ENCODE peak calls at places on chromosomes 1 and 21, in five cellular contexts. L is T-cell, I is GDM1, F is psoas muscle, C is MM.1S. N is an unnamed sample.

GRCh38 chr1:163166886-163167555 is 35.7 kb downstream of the RGS5 start:
- DNase-seq in L (no peak), I (no peak), F (no peak), C (no peak), N (no peak)

GRCh38 chr1:208896768-208897167 is 652.6 kb upstream of the PLXNA2 start:
- DNase-seq in C (no peak), L (no peak), I (no peak), F (no peak), N (no peak)

GRCh38 chr1:234554478-234555311 is 55.3 kb downstream of the IRF2BP2 start:
- DNase-seq in C (no peak), L (no peak), F (no peak), I (no peak), N (no peak)

GRCh38 chr1:239547987-239548386 is 161.6 kb downstream of the CHRM3 start:
- DNase-seq in I (no peak), F (no peak), C (no peak), L (no peak), N (no peak)

GRCh38 chr1:197637406-197637805 is 137.9 kb downstream of the DENND1B start:
- DNase-seq in C (no peak), I (no peak), F (no peak), L (no peak), N (no peak)

GRCh38 chr1:10794724-10795304 is 1.6 kb downstream of the CASZ1 start:
- DNase-seq in C (no peak), F (peak; percentile 68), I (no peak), L (no peak), N (no peak)

GRCh38 chr1:167842872-167843271 is 71.1 kb downstream of the ADCY10 start:
- DNase-seq in C (no peak), F (no peak), L (no peak), I (no peak), N (no peak)

GRCh38 chr1:26749458-26749857 is 38.3 kb upstream of the PIGV start:
- DNase-seq in C (no peak), F (no peak), L (no peak), I (no peak), N (no peak)

GRCh38 chr1:90706437-90707362 is 10.4 kb downstream of the BARHL2 start:
- DNase-seq in C (no peak), I (no peak), L (no peak), F (no peak), N (no peak)

GRCh38 chr1:37085393-37085792 is 51.1 kb upstream of the GRIK3 start:
- DNase-seq in F (no peak), C (no peak), I (no peak), L (no peak), N (no peak)

GRCh38 chr1:33050221-33051076 is 13.8 kb upstream of the AK2 start:
- DNase-seq in C (peak; percentile 35), I (peak; percentile 43), F (no peak), L (no peak), N (no peak)

GRCh38 chr21:28419110-28419509 is 573.6 kb downstream of the LTN1 start:
- DNase-seq in L (no peak), C (no peak), F (no peak), I (no peak), N (no peak)

GRCh38 chr1:3931310-3931700 is 31.2 kb upstream of the C1orf174 start:
- DNase-seq in C (no peak), F (no peak), L (no peak), I (no peak), N (no peak)

GRCh38 chr1:156394835-156395461 is 25.9 kb downstream of the RHBG start:
- DNase-seq in C (no peak), L (no peak), I (no peak), F (no peak), N (no peak)

GRCh38 chr21:39515684-39516083 is 63.9 kb downstream of the SH3BGR start:
- DNase-seq in C (no peak), I (no peak), F (no peak), L (no peak), N (no peak)

GRCh38 chr1:153509729-153510354 is 25.9 kb downstream of the S100A6 start:
- DNase-seq in L (peak; percentile 58), F (no peak), C (peak; percentile 71), I (peak; percentile 16), N (peak; percentile 48)

GRCh38 chr1:216388558-216388957 is 34.7 kb downstream of the USH2A start:
- DNase-seq in L (no peak), F (no peak), C (no peak), I (no peak), N (no peak)

GRCh38 chr1:29669488-29669871 is 433.2 kb downstream of the PTPRU start:
- DNase-seq in L (no peak), F (no peak), I (no peak), C (no peak), N (no peak)

GRCh38 chr1:245310605-245311531 is 156.1 kb downstream of the KIF26B start:
- DNase-seq in I (peak; percentile 66), L (no peak), F (no peak), C (no peak), N (no peak)

GRCh38 chr1:236167578-236167977 is 25.2 kb downstream of the GPR137B start:
- DNase-seq in F (no peak), C (no peak), L (no peak), I (no peak), N (no peak)

GRCh38 chr1:8018492-8019228 is 7.4 kb downstream of the ERRFI1 start:
- DNase-seq in F (no peak), I (no peak), L (no peak), C (no peak), N (no peak)

GRCh38 chr1:14142397-14143095 is 442.6 kb downstream of the PRDM2 start:
- DNase-seq in L (no peak), F (no peak), I (no peak), C (no peak), N (no peak)

GRCh38 chr1:190478193-190479007 is 736 bp upstream of the BRINP3 start:
- DNase-seq in C (no peak), F (no peak), I (no peak), L (no peak), N (no peak)

GRCh38 chr1:212247987-212248386 is 37.2 kb upstream of the PPP2R5A start:
- DNase-seq in F (no peak), L (no peak), C (no peak), I (no peak), N (no peak)

GRCh38 chr1:181789395-181789794 is 272.1 kb downstream of the ZNF648 start:
- DNase-seq in C (no peak), L (no peak), I (no peak), F (no peak), N (no peak)

GRCh38 chr1:228315945-228316588 is 90.6 kb downstream of the TRIM11 start:
- DNase-seq in C (no peak), F (no peak), I (no peak), L (no peak), N (no peak)

GRCh38 chr1:60564856-60565445 is 491.4 kb upstream of the C1orf87 start:
- DNase-seq in I (no peak), C (no peak), L (no peak), F (no peak), N (no peak)

GRCh38 chr1:28259935-28260802 is 851 bp downstream of the SESN2 start:
- DNase-seq in L (no peak), F (peak; percentile 78), I (peak; percentile 14), C (peak; percentile 21), N (no peak)

GRCh38 chr1:26889580-26890466 is at the start of gene GPN2:
- DNase-seq in L (peak; percentile 68), I (peak; percentile 67), C (peak; percentile 80), F (peak; percentile 78), N (peak; percentile 69)

GRCh38 chr1:162632234-162632666 is at the start of gene DDR2:
- DNase-seq in F (peak; percentile 73), C (no peak), I (no peak), L (no peak), N (no peak)

N was measured in effector CD4-positive, alpha-beta T cell.